ENCODE peak calls at places on chromosomes 1 and 21, in seven cellular contexts. R, Z, K, J, U, E and T are unnamed samples.

GRCh38 chr1:147717051-147717705 is 43.2 kb downstream of the GJA5 start:
- DNase-seq in R (no peak), Z (no peak), K (no peak), J (no peak), U (no peak), E (no peak), T (no peak)

GRCh38 chr1:212594640-212595039 is 13.9 kb upstream of the ATF3 start:
- DNase-seq in R (no peak), Z (no peak), K (no peak), J (no peak), U (no peak), E (no peak), T (no peak)

GRCh38 chr1:201850053-201850397 is 21.1 kb downstream of the IPO9 start:
- DNase-seq in R (no peak), Z (peak), K (no peak), J (peak), U (peak), E (no peak), T (peak)

GRCh38 chr1:243970077-243970476 is 81.0 kb upstream of the ZBTB18 start:
- DNase-seq in R (no peak), Z (no peak), K (no peak), J (no peak), U (no peak), E (peak), T (no peak)

GRCh38 chr1:219710529-219711194 is 97.8 kb upstream of the ZC3H11B start:
- DNase-seq in R (no peak), Z (peak), K (no peak), J (peak), U (no peak), E (no peak), T (peak)

GRCh38 chr21:45460611-45461368 is 55.8 kb downstream of the COL18A1 start:
- DNase-seq in R (no peak), Z (peak), K (no peak), J (peak), U (no peak), E (no peak), T (peak)

GRCh38 chr1:17881761-17882160 is 126.6 kb downstream of the ACTL8 start:
- DNase-seq in R (peak), Z (peak), K (no peak), J (no peak), U (no peak), E (peak), T (no peak)

GRCh38 chr1:92817986-92818764 is 13.7 kb upstream of the RPL5 start:
- DNase-seq in R (no peak), Z (peak), K (no peak), J (peak), U (peak), E (no peak), T (peak)

GRCh38 chr1:156480411-156481192 is 20.0 kb downstream of the MEF2D start:
- DNase-seq in R (peak), Z (peak), K (peak), J (peak), U (peak), E (no peak), T (no peak)

GRCh38 chr21:42652527-42653491 is 612 bp upstream of the PDE9A start:
- DNase-seq in R (peak), Z (peak), K (peak), J (peak), U (peak), E (no peak), T (peak)

GRCh38 chr1:161487483-161487827 is 17.8 kb upstream of the FCGR2A start:
- DNase-seq in R (no peak), Z (peak), K (peak), J (peak), U (peak), E (no peak), T (peak)

GRCh38 chr21:41316641-41317392 is at the start of gene FAM3B:
- DNase-seq in R (no peak), Z (no peak), K (no peak), J (no peak), U (no peak), E (no peak), T (no peak)

GRCh38 chr1:193185206-193185605 is 1.2 kb downstream of the B3GALT2 start:
- DNase-seq in R (no peak), Z (no peak), K (no peak), J (no peak), U (no peak), E (no peak), T (no peak)
- H3K4me3 ChIP-seq in R (no peak), Z (no peak), K (no peak), J (peak), U (peak), E (no peak), T (peak)

GRCh38 chr1:15313012-15313411 is 66.0 kb downstream of the FHAD1 start:
- DNase-seq in R (no peak), Z (no peak), K (no peak), J (no peak), U (no peak), E (no peak), T (no peak)
- TF ChIP-seq CTCF in R (no peak), Z (no peak), K (no peak), J (no peak), U (no peak), E (no peak), T (no peak)

GRCh38 chr1:168179411-168180147 is 817 bp downstream of the TIPRL start:
- DNase-seq in R (no peak), Z (peak), K (no peak), J (peak), U (no peak), E (no peak), T (peak)

GRCh38 chr1:168178638-168179410 is at the start of gene TIPRL:
- DNase-seq in R (peak), Z (peak), K (peak), J (peak), U (peak), E (peak), T (peak)

GRCh38 chr1:168172250-168172915 is 6.4 kb upstream of the TIPRL start:
- DNase-seq in R (no peak), Z (no peak), K (no peak), J (no peak), U (no peak), E (no peak), T (no peak)

GRCh38 chr1:168180148-168180524 is 1.4 kb downstream of the TIPRL start:
- DNase-seq in R (no peak), Z (peak), K (no peak), J (no peak), U (no peak), E (no peak), T (no peak)

DNA sequence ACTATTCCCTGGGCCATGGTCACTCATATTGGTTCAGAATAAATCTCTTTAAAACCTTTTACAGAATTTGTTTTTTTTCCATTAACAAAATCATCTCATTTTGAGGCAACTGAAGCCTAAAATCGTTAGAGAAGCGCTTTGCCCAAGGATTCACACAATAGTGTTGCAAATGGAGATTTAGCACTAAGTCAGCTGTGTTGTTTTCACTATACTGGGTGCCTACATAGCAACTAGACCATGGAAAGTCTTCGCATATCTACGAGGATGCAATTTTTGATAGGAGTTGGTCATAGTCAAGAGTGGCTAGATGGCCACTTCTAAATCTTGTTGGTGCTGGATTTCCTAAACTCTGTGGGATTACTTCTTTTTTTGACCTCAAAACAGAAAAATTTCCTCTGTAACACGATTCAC is 530 bp upstream of the TIPRL start:
- DNase-seq in R (no peak), Z (no peak), K (no peak), J (no peak), U (no peak), E (no peak), T (no peak)
- H3K4me3 ChIP-seq in R (peak), Z (peak), K (peak), J (peak), U (no peak), E (no peak), T (peak)

DNA sequence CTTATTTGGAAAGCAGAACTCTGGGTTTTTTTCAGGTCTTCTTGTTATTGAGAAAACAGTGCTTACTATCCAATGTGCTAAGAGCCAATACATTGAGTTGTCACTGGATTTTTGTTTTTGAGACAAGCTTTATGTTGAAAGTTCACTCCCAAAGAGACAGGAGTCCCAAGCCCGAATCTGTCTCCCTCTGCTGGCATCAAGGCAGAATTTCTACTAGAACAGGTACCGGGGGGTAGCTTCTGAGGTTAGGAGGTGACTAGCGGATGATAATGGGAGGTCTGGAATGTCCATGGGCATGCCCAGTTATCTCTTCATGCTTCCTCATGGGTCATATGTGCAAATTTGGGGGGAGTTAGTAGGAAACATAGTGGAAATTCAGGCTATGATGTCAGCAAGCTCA is 25.1 kb downstream of the ZNF124 start:
- DNase-seq in R (no peak), Z (no peak), K (no peak), J (no peak), U (no peak), E (no peak), T (no peak)
- TF ChIP-seq CTCF in R (no peak), Z (peak), K (no peak), J (no peak), U (no peak), E (no peak), T (no peak)

GRCh38 chr1:45134468-45134873 is 71.9 kb downstream of the ZSWIM5 start:
- DNase-seq in R (no peak), Z (no peak), K (no peak), J (no peak), U (no peak), E (no peak), T (no peak)
- H3K4me3 ChIP-seq in R (no peak), Z (no peak), K (no peak), J (no peak), U (no peak), E (no peak), T (no peak)

DNA sequence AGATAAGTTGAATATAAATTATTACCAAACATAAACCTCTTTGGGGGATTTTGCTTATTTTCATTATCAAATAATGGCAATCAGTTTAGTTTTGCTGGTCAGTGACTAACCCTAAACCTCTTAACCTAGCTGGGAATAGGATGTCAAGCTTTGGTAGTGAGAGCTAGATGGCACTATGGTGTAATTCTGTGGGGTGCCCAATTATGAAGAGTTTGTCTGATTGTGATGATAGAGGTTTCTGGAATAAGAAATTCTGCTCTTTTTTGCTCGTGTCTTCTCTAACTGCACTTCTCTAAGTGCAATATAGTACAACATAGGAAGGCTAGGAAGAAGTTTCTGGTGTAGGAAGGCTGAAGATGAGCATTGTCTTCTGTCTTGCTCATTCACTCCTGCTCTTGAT is 59.8 kb downstream of the XCL1 start:
- DNase-seq in R (no peak), Z (peak), K (no peak), J (no peak), U (no peak), E (no peak), T (no peak)
- TF ChIP-seq CTCF in R (no peak), Z (peak), K (no peak), J (no peak), U (no peak), E (no peak), T (peak)

DNA sequence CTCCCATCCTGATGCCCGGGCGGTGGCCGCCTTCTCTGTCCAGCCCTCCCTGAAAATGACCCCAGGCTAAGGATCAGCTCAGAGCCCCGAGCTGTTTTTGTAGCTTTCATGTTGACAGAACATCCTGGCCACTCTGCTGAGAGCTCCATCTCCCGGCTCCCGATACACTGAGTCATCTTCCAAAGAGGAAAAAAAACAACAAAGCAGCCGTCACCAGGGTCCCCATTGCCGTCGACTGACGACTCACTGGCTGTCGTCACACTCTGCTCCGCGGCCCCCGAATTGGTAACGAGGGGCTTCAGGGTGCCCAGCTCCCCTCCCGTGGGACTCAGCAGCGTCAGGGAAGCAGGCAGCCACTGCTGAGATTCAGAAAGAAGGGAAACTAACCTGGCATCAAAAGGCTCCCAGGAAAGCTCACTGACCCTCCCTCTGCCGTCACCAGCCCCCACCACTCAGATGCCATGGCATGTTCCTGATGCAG is 67.2 kb downstream of the CD46 start:
- DNase-seq in R (no peak), Z (peak), K (no peak), J (no peak), U (no peak), E (peak), T (peak)
- H3K4me3 ChIP-seq in R (no peak), Z (no peak), K (peak), J (no peak), U (peak), E (no peak), T (peak)

GRCh38 chr1:63082754-63083153 is 239.6 kb upstream of the FOXD3 start:
- DNase-seq in R (no peak), Z (no peak), K (no peak), J (no peak), U (no peak), E (no peak), T (no peak)

GRCh38 chr1:63087966-63088365 is 234.4 kb upstream of the FOXD3 start:
- DNase-seq in R (no peak), Z (no peak), K (no peak), J (no peak), U (no peak), E (no peak), T (no peak)
- TF ChIP-seq CTCF in R (no peak), Z (no peak), K (no peak), J (peak), U (no peak), E (no peak), T (no peak)

DNA sequence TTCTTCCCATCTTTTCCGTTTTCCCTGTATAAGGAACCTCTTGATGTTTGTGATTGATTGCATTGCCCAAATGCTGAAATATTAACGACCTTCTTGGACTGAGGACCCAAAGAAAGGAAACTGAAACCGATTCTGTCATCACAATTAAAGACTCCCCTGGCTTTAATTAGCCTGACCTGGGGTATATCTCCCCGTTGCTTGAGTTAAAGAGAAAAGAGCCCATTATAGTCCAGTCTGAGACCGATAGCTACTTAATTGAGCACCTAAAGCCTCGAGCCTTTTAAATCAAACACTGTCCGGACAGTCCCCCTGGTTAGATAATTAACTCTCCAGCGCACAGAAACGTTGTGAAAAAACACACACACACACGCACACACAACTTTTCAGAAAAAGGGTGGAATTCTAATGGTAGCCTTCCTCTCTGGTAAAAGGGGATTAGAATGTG is 8.0 kb downstream of the LMO4 start:
- DNase-seq in R (no peak), Z (no peak), K (no peak), J (no peak), U (no peak), E (no peak), T (no peak)
- H3K4me3 ChIP-seq in R (peak), Z (peak), K (no peak), J (no peak), U (no peak), E (no peak), T (peak)